ENCODE peak calls at places on chromosomes 7 and 10, in seven cellular contexts. I, M, B, C, R, T and V are unnamed samples.

GRCh38 chr10:53957401-53957800 is 843.6 kb downstream of the PCDH15 start:
- DNase-seq in B (no peak), I (no peak), M (no peak), R (no peak), C (no peak), T (no peak), V (no peak)

GRCh38 chr7:2248984-2249694 is 7.1 kb downstream of the NUDT1 start:
- DNase-seq in R (peak; percentile 72), B (peak; percentile 78), M (no peak), T (peak; percentile 96), C (peak; percentile 52), I (peak; percentile 72), V (peak; percentile 69)

GRCh38 chr10:4242561-4243035 is 457.6 kb upstream of the KLF6 start:
- DNase-seq in T (peak; percentile 94), C (no peak), I (no peak), B (no peak), R (peak; percentile 39), M (no peak), V (no peak)

GRCh38 chr7:79880312-79880711 is 254.3 kb upstream of the GNAI1 start:
- DNase-seq in B (no peak), C (no peak), T (no peak), I (no peak), M (no peak), R (no peak), V (no peak)

GRCh38 chr7:140506788-140507464 is 27.6 kb upstream of the MKRN1 start:
- DNase-seq in B (peak; percentile 70), C (no peak), R (peak; percentile 71), M (no peak), T (peak; percentile 15), I (peak; percentile 66), V (peak; percentile 19)

GRCh38 chr10:132690821-132691610 is 94.9 kb downstream of the NKX6-2 start:
- DNase-seq in I (no peak), C (no peak), B (peak; percentile 30), R (no peak), T (no peak), M (no peak), V (no peak)

GRCh38 chr10:24727811-24728210 is 4.1 kb upstream of the ARHGAP21 start:
- DNase-seq in M (no peak), I (no peak), T (no peak), B (no peak), R (no peak), C (no peak), V (peak; percentile 20)

GRCh38 chr10:110576220-110576619 is 8.7 kb downstream of the SMC3 start:
- DNase-seq in C (no peak), M (no peak), R (no peak), B (no peak), I (no peak), T (peak; percentile 90), V (no peak)

GRCh38 chr10:125084191-125085186 is 75.9 kb downstream of the CTBP2 start:
- DNase-seq in B (peak; percentile 92), R (peak; percentile 81), T (peak; percentile 91), I (no peak), M (no peak), C (no peak), V (no peak)

GRCh38 chr7:4765776-4766490 is 9.5 kb upstream of the AP5Z1 start:
- DNase-seq in I (no peak), R (no peak), B (no peak), T (no peak), M (peak; percentile 6), C (no peak), V (no peak)

GRCh38 chr10:104339469-104340098 is 1.3 kb upstream of the ITPRIP start:
- DNase-seq in I (peak; percentile 24), B (peak; percentile 84), M (no peak), R (peak; percentile 74), T (peak; percentile 82), C (no peak), V (no peak)

GRCh38 chr7:51240868-51241267 is 75.7 kb downstream of the COBL start:
- DNase-seq in M (no peak), B (no peak), C (no peak), T (no peak), R (no peak), I (no peak), V (no peak)

GRCh38 chr7:51034531-51035264 is 252.0 kb upstream of the GRB10 start:
- DNase-seq in I (no peak), M (no peak), T (peak; percentile 87), R (no peak), C (no peak), B (peak; percentile 56), V (no peak)

GRCh38 chr7:1247527-1248041 is 14.9 kb downstream of the UNCX start:
- DNase-seq in M (peak; percentile 36), C (no peak), R (no peak), I (no peak), T (no peak), B (no peak), V (no peak)

GRCh38 chr7:82740246-82740848 is 296.8 kb upstream of the CACNA2D1 start:
- DNase-seq in B (no peak), T (peak; percentile 64), I (peak; percentile 65), M (no peak), R (no peak), C (no peak), V (peak; percentile 45)

GRCh38 chr7:105932835-105933477 is 30.1 kb upstream of the CDHR3 start:
- DNase-seq in T (peak; percentile 98), C (no peak), R (no peak), B (peak; percentile 69), I (no peak), M (no peak), V (no peak)

GRCh38 chr10:124530215-124530665 is 68.6 kb downstream of the LHPP start:
- DNase-seq in C (peak; percentile 76), T (peak; percentile 76), B (peak; percentile 91), R (peak; percentile 84), M (peak; percentile 86), I (peak; percentile 78), V (peak; percentile 86)

GRCh38 chr7:135976312-135977019 is 693 bp downstream of the MTPN start:
- DNase-seq in I (peak; percentile 41), C (no peak), B (no peak), T (no peak), R (peak; percentile 16), M (peak; percentile 47), V (peak; percentile 68)

GRCh38 chr10:120729508-120729907 is 121.7 kb upstream of the WDR11 start:
- DNase-seq in B (no peak), R (no peak), I (no peak), M (no peak), T (no peak), C (no peak), V (no peak)

GRCh38 chr10:109287858-109288257 is 635.5 kb downstream of the XPNPEP1 start:
- DNase-seq in C (no peak), I (no peak), R (no peak), M (no peak), T (no peak), B (no peak), V (no peak)

GRCh38 chr7:36653671-36654355 is 70.5 kb downstream of the AOAH start:
- DNase-seq in B (no peak), M (no peak), R (no peak), C (no peak), T (peak; percentile 17), I (no peak), V (no peak)

GRCh38 chr7:18693401-18693800 is 197.9 kb downstream of the HDAC9 start:
- DNase-seq in B (peak; percentile 71), I (no peak), R (no peak), C (no peak), T (peak; percentile 94), M (no peak), V (peak; percentile 19)
- TF ChIP-seq CTCF in B (peak; percentile 76), I (no peak), R (peak; percentile 49), C (peak; percentile 30), T (peak; percentile 93), M (no peak), V (peak; percentile 27)

GRCh38 chr7:123242467-123243097 is 42.8 kb upstream of the SLC13A1 start:
- DNase-seq in M (no peak), I (peak; percentile 40), T (no peak), B (no peak), R (no peak), C (no peak), V (peak; percentile 6)
- H3K4me3 ChIP-seq in M (no peak overlapping the region), I (peak overlapping the region; percentile 25), T (no peak overlapping the region), B (no peak overlapping the region), R (no peak overlapping the region), C (no peak overlapping the region), V (no peak overlapping the region)

DNA sequence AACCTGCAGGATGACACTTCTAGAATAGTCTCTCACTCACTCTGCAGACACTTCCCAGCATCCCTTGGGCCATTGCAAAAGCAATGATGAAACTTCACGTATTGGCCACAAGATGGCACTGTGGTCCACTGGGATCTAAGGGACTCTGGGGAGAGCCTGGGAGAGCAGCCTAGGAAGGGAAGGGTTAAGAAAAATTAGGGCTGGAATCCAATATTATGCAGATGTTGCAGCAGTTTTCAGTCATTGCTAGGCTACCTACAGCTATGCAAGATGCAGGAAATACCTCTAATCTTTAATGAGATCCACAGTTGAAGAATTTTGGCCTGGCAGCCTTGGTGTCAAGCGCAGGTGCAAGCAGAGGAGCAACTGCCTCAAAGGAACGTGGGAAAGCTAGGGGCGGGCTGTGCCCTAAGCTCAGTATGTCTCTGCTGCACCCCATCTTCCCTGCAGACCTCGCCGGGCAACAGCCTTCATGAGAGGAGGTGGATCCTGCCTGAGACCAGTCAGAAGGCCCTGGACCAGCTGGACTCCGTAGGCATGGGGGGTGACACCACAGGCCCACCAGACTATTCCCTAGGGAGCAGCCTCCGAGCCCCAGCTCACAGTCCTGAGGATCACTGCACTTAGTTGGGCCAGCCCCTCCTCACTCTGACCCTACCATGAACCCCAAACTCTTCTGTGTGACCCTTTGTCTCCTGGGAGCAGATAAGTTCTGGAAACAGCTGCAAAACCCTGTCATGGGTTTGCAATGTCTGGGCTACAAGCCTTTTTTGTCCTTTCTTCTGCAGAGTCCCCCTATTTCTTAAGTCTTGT is 127.9 kb upstream of the PRSS58 start:
- DNase-seq in T (peak; percentile 83), C (no peak), R (peak; percentile 41), B (no peak), M (peak; percentile 23), I (peak; percentile 83), V (peak; percentile 63)
- TF ChIP-seq CTCF in T (peak; percentile 92), C (peak; percentile 28), R (peak; percentile 53), B (peak; percentile 26), M (peak; percentile 43), I (peak; percentile 98), V (peak; percentile 68)

GRCh38 chr10:44313706-44314307 is 71.1 kb downstream of the CXCL12 start:
- DNase-seq in I (no peak), B (no peak), M (no peak), R (no peak), T (no peak), C (no peak), V (no peak)
- H3K4me3 ChIP-seq in I (no peak overlapping the region), B (no peak overlapping the region), M (no peak overlapping the region), R (no peak overlapping the region), T (no peak overlapping the region), C (no peak overlapping the region), V (no peak overlapping the region)